ENCODE peak calls at places on chromosomes 11 and 22, in six cellular contexts. J is CD8-positive, alpha-beta memory T cell; W is breast epithelium; T is brain microvascular endothelial cell; Q is ovary; F is WERI-Rb-1. I is an unnamed sample.

GRCh38 chr11:70603756-70604211 is 205.5 kb downstream of the CTTN start:
- DNase-seq in W (peak; percentile 40), F (no peak), J (no peak), Q (no peak), T (no peak), I (no peak)

GRCh38 chr11:10623797-10624761 is 55.6 kb upstream of the LYVE1 start:
- DNase-seq in F (peak; percentile 81), Q (peak; percentile 56), W (no peak), J (no peak), T (no peak), I (peak; percentile 38)

GRCh38 chr22:37274380-37274862 is 7.9 kb upstream of the CYTH4 start:
- DNase-seq in F (no peak), W (no peak), T (no peak), Q (no peak), J (no peak), I (no peak)

GRCh38 chr11:73661035-73661628 is 14.8 kb downstream of the PLEKHB1 start:
- DNase-seq in Q (peak; percentile 92), W (peak; percentile 80), F (peak; percentile 87), J (peak; percentile 71), T (peak; percentile 82), I (peak; percentile 85)

GRCh38 chr11:65717906-65718305 is 2.7 kb downstream of the RNASEH2C start:
- DNase-seq in J (no peak), W (no peak), F (no peak), Q (no peak), T (no peak), I (no peak)

GRCh38 chr11:18352581-18352980 is 30.2 kb downstream of the GTF2H1 start:
- DNase-seq in F (no peak), Q (no peak), W (no peak), J (no peak), T (no peak), I (no peak)

GRCh38 chr22:46737105-46737975 is 712 bp downstream of the CERK start:
- DNase-seq in Q (peak; percentile 62), J (peak; percentile 53), F (peak; percentile 34), T (no peak), W (peak; percentile 22), I (no peak)

GRCh38 chr22:46296257-46297150 is at the start of gene GTSE1:
- DNase-seq in Q (peak; percentile 97), F (peak; percentile 98), J (peak; percentile 97), T (peak; percentile 95), W (peak; percentile 96), I (peak; percentile 97)

GRCh38 chr11:3164540-3165151 is 464 bp downstream of the OSBPL5 start:
- DNase-seq in J (no peak), T (no peak), F (no peak), W (no peak), Q (peak; percentile 48), I (no peak)

GRCh38 chr11:11988099-11988651 is 20.3 kb downstream of the DKK3 start:
- DNase-seq in Q (no peak), F (no peak), J (no peak), T (peak; percentile 72), W (no peak), I (no peak)

GRCh38 chr22:35835998-35836691 is 118.5 kb downstream of the APOL5 start:
- DNase-seq in Q (peak; percentile 45), W (peak; percentile 41), T (peak; percentile 78), F (no peak), J (no peak), I (no peak)

GRCh38 chr11:74932169-74932568 is 16.7 kb downstream of the XRRA1 start:
- DNase-seq in Q (no peak), J (no peak), W (no peak), T (peak; percentile 78), F (no peak), I (no peak)

GRCh38 chr11:125072210-125072960 is 9.3 kb downstream of the SLC37A2 start:
- DNase-seq in F (no peak), Q (no peak), J (no peak), W (no peak), T (no peak), I (no peak)

GRCh38 chr11:78099671-78100070 is 20.0 kb upstream of the NDUFC2 start:
- DNase-seq in Q (no peak), T (no peak), W (no peak), F (no peak), J (no peak), I (no peak)

GRCh38 chr11:41133023-41133422 is 326.4 kb downstream of the LRRC4C start:
- DNase-seq in J (no peak), Q (no peak), W (no peak), T (no peak), F (no peak), I (no peak)

GRCh38 chr22:36125994-36126531 is 34.5 kb downstream of the APOL3 start:
- DNase-seq in T (no peak), F (no peak), J (no peak), W (no peak), Q (no peak), I (no peak)

GRCh38 chr11:61539958-61540357 is 31.4 kb downstream of the LRRC10B start:
- DNase-seq in F (no peak), Q (no peak), J (no peak), W (no peak), T (no peak), I (no peak)

GRCh38 chr22:50444663-50445062 is 30.2 kb downstream of the SBF1 start:
- DNase-seq in Q (peak; percentile 70), F (no peak), W (no peak), J (no peak), T (peak; percentile 52), I (no peak)

GRCh38 chr11:61736310-61736709 is 16.1 kb upstream of the MYRF start:
- DNase-seq in W (no peak), J (no peak), F (no peak), Q (no peak), T (no peak), I (no peak)

GRCh38 chr11:12706531-12707499 is 32.6 kb downstream of the TEAD1 start:
- DNase-seq in Q (peak; percentile 50), J (no peak), T (no peak), F (no peak), W (no peak), I (no peak)

GRCh38 chr11:111977141-111978027 is 40.2 kb downstream of the DIXDC1 start:
- DNase-seq in Q (peak; percentile 71), W (peak; percentile 40), F (no peak), J (no peak), T (peak; percentile 29), I (peak; percentile 61)

GRCh38 chr11:1574256-1575242 is 2.5 kb upstream of the DUSP8 start:
- DNase-seq in T (no peak), J (peak; percentile 67), F (peak; percentile 49), W (peak; percentile 36), Q (peak; percentile 63), I (peak; percentile 45)

GRCh38 chr11:26987726-26988125 is 6.2 kb upstream of the FIBIN start:
- DNase-seq in T (no peak), F (no peak), J (no peak), W (no peak), Q (no peak), I (no peak)

GRCh38 chr11:26996056-26996455 is 2.1 kb downstream of the FIBIN start:
- DNase-seq in F (no peak), J (no peak), T (no peak), Q (no peak), W (no peak), I (no peak)

GRCh38 chr11:26994579-26995210 is 783 bp downstream of the FIBIN start:
- DNase-seq in T (no peak), J (no peak), W (no peak), F (no peak), Q (peak; percentile 35), I (no peak)

GRCh38 chr11:26993965-26994446 is at the start of gene FIBIN:
- DNase-seq in F (no peak), Q (peak; percentile 45), T (peak; percentile 54), W (no peak), J (no peak), I (peak; percentile 38)

DNA sequence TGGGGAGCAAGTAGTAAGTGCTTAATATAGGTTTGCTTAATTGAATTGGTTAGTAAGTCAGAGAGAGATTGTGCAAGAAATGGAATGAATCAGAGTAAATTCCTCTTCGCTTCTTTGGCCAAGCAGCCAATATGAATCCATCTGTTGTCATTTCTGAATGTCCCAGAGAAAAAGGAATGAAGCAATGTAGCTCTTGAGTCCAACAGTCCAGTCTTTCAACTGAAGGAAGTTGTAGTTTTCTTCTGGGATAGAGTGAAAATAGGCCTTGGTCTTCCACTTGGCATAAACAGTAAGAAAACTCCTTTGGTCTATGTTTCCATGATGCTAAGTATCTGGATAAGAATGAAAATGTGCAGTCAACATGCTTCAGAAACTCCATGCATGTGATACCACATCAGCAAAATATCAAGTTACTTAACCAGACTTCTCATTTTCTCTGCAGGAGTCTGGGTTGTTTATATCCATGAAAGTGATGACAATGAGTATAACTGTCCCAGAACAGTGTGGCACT is 1.8 kb upstream of the FIBIN start:
- DNase-seq in Q (no peak), T (peak; percentile 71), F (no peak), J (no peak), W (no peak), I (no peak)
- H3K27ac ChIP-seq in Q (no peak overlapping the region), T (peak overlapping the region; percentile 84), F (no peak overlapping the region), J (no peak overlapping the region), W (peak overlapping the region; percentile 79), I (no peak overlapping the region)

GRCh38 chr22:41911292-41911611 is 3.6 kb downstream of the SHISA8 start:
- DNase-seq in T (no peak), Q (no peak), F (no peak), W (no peak), J (no peak), I (no peak)

GRCh38 chr22:41909290-41910049 is 5.4 kb downstream of the SHISA8 start:
- DNase-seq in Q (no peak), F (no peak), T (no peak), W (no peak), J (no peak), I (peak; percentile 29)

GRCh38 chr22:41910599-41911291 is 4.1 kb downstream of the SHISA8 start:
- DNase-seq in J (peak; percentile 32), T (no peak), F (no peak), Q (no peak), W (no peak), I (peak; percentile 75)

GRCh38 chr22:41908409-41909289 is 6.2 kb downstream of the SHISA8 start:
- DNase-seq in F (peak; percentile 71), W (no peak), T (no peak), Q (no peak), J (peak; percentile 33), I (peak; percentile 49)

DNA sequence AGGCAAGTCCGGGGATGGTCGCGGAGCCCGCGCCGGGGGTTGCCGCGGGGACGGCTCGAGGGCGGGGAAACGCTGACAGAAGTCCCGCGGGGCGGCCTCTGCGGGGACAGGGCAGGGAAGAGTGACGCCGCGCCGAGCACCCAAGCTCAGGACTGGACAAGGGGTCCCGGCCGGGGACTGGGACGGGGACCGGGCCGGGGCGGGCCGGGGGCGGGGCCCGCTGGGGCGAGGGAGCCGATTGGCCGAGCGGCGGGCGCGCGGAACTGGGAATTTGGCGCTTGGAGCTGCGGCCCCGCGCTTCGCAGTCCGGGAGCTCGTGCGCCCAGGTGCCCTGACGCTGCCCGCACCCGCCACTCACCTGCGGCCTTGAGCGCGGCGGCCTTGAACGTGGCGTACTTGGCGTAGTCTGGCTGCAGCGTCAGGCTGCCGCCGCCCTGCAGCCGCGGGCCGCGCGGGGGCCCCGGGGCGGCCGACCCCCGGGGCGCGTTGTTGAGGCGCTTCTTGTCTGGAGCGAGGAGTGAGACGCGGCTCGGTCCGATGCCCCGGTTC is 4.8 kb downstream of the SHISA8 start:
- DNase-seq in F (no peak), J (no peak), Q (no peak), T (no peak), W (no peak), I (no peak)
- H3K27ac ChIP-seq in F (no peak overlapping the region), J (no peak overlapping the region), Q (no peak overlapping the region), T (no peak overlapping the region), W (no peak overlapping the region), I (peak overlapping the region; percentile 68)

GRCh38 chr22:23892626-23893445 is 1.3 kb upstream of the MIF start:
- DNase-seq in W (no peak), J (no peak), F (no peak), T (no peak), Q (no peak), I (no peak)
- H3K27ac ChIP-seq in W (peak overlapping the region; percentile 99), J (peak overlapping the region; percentile 95), F (peak overlapping the region; percentile 92), T (no peak overlapping the region), Q (peak overlapping the region; percentile 90), I (peak overlapping the region; percentile 97)

GRCh38 chr22:49141761-49142160 is 685.9 kb downstream of the BRD1 start:
- DNase-seq in T (no peak), Q (no peak), F (no peak), W (no peak), J (no peak), I (no peak)
- H3K27ac ChIP-seq in T (no peak overlapping the region), Q (no peak overlapping the region), F (no peak overlapping the region), W (no peak overlapping the region), J (no peak overlapping the region), I (no peak overlapping the region)